ENCODE peak calls at places on chromosome 18, in four cellular contexts. One of them, this sample, is unnamed.

GRCh38 chr18:79987566-79987965 is 797 bp downstream of the TXNL4A start:
- DNase-seq in H1: no peak
- DNase-seq in H9: no peak
- DNase-seq in IMR-90: no peak
- DNase-seq in this sample: no peak

GRCh38 chr18:9916067-9916684 is 2.4 kb downstream of the VAPA start:
- DNase-seq in H1: no peak
- DNase-seq in IMR-90: peak
- DNase-seq in H9: no peak
- DNase-seq in this sample: no peak

GRCh38 chr18:7272268-7273049 is 41.6 kb downstream of the LRRC30 start:
- DNase-seq in IMR-90: peak
- DNase-seq in H1: peak
- DNase-seq in H9: peak
- DNase-seq in this sample: peak

GRCh38 chr18:3447895-3448844 is 1.8 kb upstream of the TGIF1 start:
- DNase-seq in H9: peak
- DNase-seq in IMR-90: peak
- DNase-seq in H1: peak
- DNase-seq in this sample: peak

GRCh38 chr18:37487400-37487831 is 78.2 kb downstream of the CELF4 start:
- DNase-seq in H9: no peak
- DNase-seq in IMR-90: no peak
- DNase-seq in H1: no peak
- DNase-seq in this sample: no peak

GRCh38 chr18:79498662-79499061 is 102.9 kb downstream of the NFATC1 start:
- DNase-seq in H1: no peak
- DNase-seq in IMR-90: no peak
- DNase-seq in H9: no peak
- DNase-seq in this sample: no peak

GRCh38 chr18:70781860-70782453 is 493.1 kb downstream of the SOCS6 start:
- DNase-seq in H1: peak
- DNase-seq in H9: peak
- DNase-seq in IMR-90: peak
- DNase-seq in this sample: peak

GRCh38 chr18:8548186-8548585 is 61.1 kb upstream of the RAB12 start:
- DNase-seq in IMR-90: peak
- DNase-seq in H1: no peak
- DNase-seq in H9: no peak
- DNase-seq in this sample: no peak

GRCh38 chr18:7658701-7659100 is 91.6 kb downstream of the PTPRM start:
- DNase-seq in IMR-90: peak
- DNase-seq in H1: no peak
- DNase-seq in H9: no peak
- DNase-seq in this sample: peak

GRCh38 chr18:58386780-58387179 is 242.1 kb downstream of the ALPK2 start:
- DNase-seq in H9: peak
- DNase-seq in H1: peak
- DNase-seq in IMR-90: no peak
- DNase-seq in this sample: no peak

GRCh38 chr18:40984856-40985255 is 970.2 kb upstream of the PIK3C3 start:
- DNase-seq in IMR-90: peak
- DNase-seq in H9: no peak
- DNase-seq in H1: no peak
- DNase-seq in this sample: no peak

DNA sequence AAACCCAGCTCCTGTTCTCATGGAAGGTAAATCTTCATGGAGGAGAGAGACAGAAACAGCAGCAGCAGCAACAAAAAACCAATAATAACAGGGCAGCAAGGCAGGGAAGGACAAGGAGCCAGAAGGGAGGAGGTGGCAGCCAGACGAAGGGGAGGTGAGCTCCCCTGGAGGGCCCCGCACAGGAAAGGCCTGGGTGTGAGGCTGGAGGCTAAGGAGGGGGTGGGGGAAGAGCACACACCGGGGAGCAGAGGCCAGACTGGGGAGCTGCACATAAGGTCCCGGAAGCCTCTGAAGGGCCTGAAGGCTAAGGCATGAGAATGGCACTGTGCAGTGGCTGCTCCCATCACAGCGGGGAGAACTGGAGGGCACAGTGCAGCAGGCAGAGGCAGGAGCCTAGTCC is 94.8 kb upstream of the SMAD7 start:
- DNase-seq in IMR-90: no peak
- DNase-seq in H9: no peak
- DNase-seq in H1: no peak
- DNase-seq in this sample: no peak
- H3K23ac ChIP-seq in IMR-90: no peak
- H3K23ac ChIP-seq in H9: no peak
- H3K23ac ChIP-seq in H1: no peak
- H3K23ac ChIP-seq in this sample: no peak

GRCh38 chr18:24914148-24914525 is 437.8 kb downstream of the ZNF521 start:
- DNase-seq in H1: no peak
- DNase-seq in IMR-90: no peak
- DNase-seq in H9: no peak
- DNase-seq in this sample: peak
- H4K5ac ChIP-seq in H1: no peak
- H4K5ac ChIP-seq in IMR-90: no peak
- H4K5ac ChIP-seq in H9: no peak
- H4K5ac ChIP-seq in this sample: peak

GRCh38 chr18:26134110-26134509 is 441 bp downstream of the PSMA8 start:
- DNase-seq in H9: no peak
- DNase-seq in H1: no peak
- DNase-seq in IMR-90: no peak
- DNase-seq in this sample: no peak
- H2BK120ac ChIP-seq in H9: no peak
- H2BK120ac ChIP-seq in H1: no peak
- H2BK120ac ChIP-seq in IMR-90: no peak
- H2BK120ac ChIP-seq in this sample: no peak

GRCh38 chr18:74360852-74361640 is 45.4 kb downstream of the C18orf63 start:
- DNase-seq in IMR-90: no peak
- DNase-seq in H9: no peak
- DNase-seq in H1: no peak
- DNase-seq in this sample: no peak
- H3K23ac ChIP-seq in IMR-90: no peak
- H3K23ac ChIP-seq in H9: no peak
- H3K23ac ChIP-seq in H1: no peak
- H3K23ac ChIP-seq in this sample: peak

GRCh38 chr18:39491408-39491807 is 1925.8 kb upstream of the CELF4 start:
- DNase-seq in IMR-90: no peak
- DNase-seq in H1: no peak
- DNase-seq in H9: no peak
- DNase-seq in this sample: no peak

GRCh38 chr18:39500320-39500719 is 1934.7 kb upstream of the CELF4 start:
- DNase-seq in H1: no peak
- DNase-seq in H9: no peak
- DNase-seq in IMR-90: no peak
- DNase-seq in this sample: peak

GRCh38 chr18:39494211-39494896 is 1928.8 kb upstream of the CELF4 start:
- DNase-seq in H1: no peak
- DNase-seq in IMR-90: no peak
- DNase-seq in H9: no peak
- DNase-seq in this sample: no peak

GRCh38 chr18:39497819-39498218 is 1932.2 kb upstream of the CELF4 start:
- DNase-seq in IMR-90: no peak
- DNase-seq in H9: no peak
- DNase-seq in H1: no peak
- DNase-seq in this sample: no peak

GRCh38 chr18:39496986-39497385 is 1931.4 kb upstream of the CELF4 start:
- DNase-seq in IMR-90: no peak
- DNase-seq in H9: no peak
- DNase-seq in H1: no peak
- DNase-seq in this sample: no peak
- H4K5ac ChIP-seq in IMR-90: no peak
- H4K5ac ChIP-seq in H9: no peak
- H4K5ac ChIP-seq in H1: no peak
- H4K5ac ChIP-seq in this sample: no peak

DNA sequence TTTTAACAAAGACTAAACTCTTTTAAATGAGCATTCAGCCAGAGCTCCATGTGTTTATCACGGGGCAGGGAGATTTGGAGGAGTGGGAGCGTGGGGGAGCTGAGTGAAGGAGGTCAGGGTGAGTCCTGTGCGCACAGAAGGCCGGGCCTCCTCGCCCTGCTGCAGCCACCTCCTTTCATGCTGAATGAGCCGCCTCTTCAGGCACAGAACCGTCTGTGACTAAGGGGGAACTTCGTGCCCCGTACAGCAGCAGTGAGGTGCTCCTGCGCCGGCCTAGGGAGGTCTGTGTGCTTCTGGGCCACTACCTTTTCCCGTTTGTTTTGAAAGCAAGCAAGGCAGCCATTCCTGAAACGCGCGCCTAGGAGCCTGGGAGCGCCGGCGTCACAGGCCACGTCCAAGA is 27.1 kb upstream of the ZNF516 start:
- DNase-seq in IMR-90: no peak
- DNase-seq in H9: peak
- DNase-seq in H1: no peak
- DNase-seq in this sample: peak
- H2BK120ac ChIP-seq in IMR-90: no peak
- H2BK120ac ChIP-seq in H9: no peak
- H2BK120ac ChIP-seq in H1: no peak
- H2BK120ac ChIP-seq in this sample: no peak

DNA sequence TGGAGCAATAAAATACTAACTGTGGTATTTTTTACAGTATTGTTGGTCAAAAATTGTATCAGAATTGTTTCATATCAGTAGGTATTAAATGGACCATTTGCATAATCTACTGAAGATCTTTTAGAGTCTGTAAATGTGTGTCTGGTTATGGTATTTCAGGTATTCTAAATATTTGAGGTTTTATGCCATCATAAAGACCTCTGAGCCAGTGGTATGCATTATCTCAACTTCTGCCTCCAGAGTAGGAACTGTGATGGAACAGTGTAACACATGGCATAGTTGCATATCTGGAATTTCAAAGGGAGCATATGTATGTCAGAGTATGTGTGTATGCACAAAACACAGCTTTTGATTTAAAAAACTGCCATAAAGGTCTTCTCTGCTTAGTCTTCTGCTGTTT is 15.4 kb downstream of the GREB1L start:
- DNase-seq in H1: no peak
- DNase-seq in IMR-90: peak
- DNase-seq in H9: no peak
- DNase-seq in this sample: no peak
- H3K23ac ChIP-seq in H1: no peak
- H3K23ac ChIP-seq in IMR-90: no peak
- H3K23ac ChIP-seq in H9: no peak
- H3K23ac ChIP-seq in this sample: no peak

This sample was measured in mesendoderm.